ENCODE peak calls at places on chromosomes 12 and 14, in ten cellular contexts. One of them, this sample, is unnamed.
A peak's percentile ranks its signal among the peaks of the same experiment; 100 is the strongest.

GRCh38 chr14:101875726-101876268 is 88.6 kb upstream of the DYNC1H1 start:
- DNase-seq in CD8-positive, alpha-beta memory T cell: no peak
- DNase-seq in stomach: no peak
- DNase-seq in GM23338: no peak
- DNase-seq in GM23248: peak; percentile 6
- DNase-seq in brain microvascular endothelial cell: no peak
- DNase-seq in ascending aorta: no peak
- DNase-seq in uterus: no peak
- DNase-seq in ovary: no peak
- DNase-seq in Peyer's patch: no peak
- DNase-seq in this sample: no peak

GRCh38 chr12:63967358-63967757 is 122.9 kb downstream of the SRGAP1 start:
- DNase-seq in GM23248: peak; percentile 66
- DNase-seq in brain microvascular endothelial cell: peak; percentile 53
- DNase-seq in CD8-positive, alpha-beta memory T cell: no peak
- DNase-seq in uterus: no peak
- DNase-seq in stomach: no peak
- DNase-seq in ovary: no peak
- DNase-seq in Peyer's patch: no peak
- DNase-seq in GM23338: no peak
- DNase-seq in ascending aorta: no peak
- DNase-seq in this sample: peak; percentile 9

GRCh38 chr12:5557906-5558305 is 126.0 kb downstream of the NTF3 start:
- DNase-seq in ascending aorta: no peak
- DNase-seq in GM23248: no peak
- DNase-seq in uterus: no peak
- DNase-seq in stomach: no peak
- DNase-seq in brain microvascular endothelial cell: no peak
- DNase-seq in ovary: no peak
- DNase-seq in GM23338: peak; percentile 38
- DNase-seq in Peyer's patch: no peak
- DNase-seq in CD8-positive, alpha-beta memory T cell: no peak
- DNase-seq in this sample: no peak

GRCh38 chr12:46147144-46147543 is 121.7 kb downstream of the SLC38A1 start:
- DNase-seq in stomach: no peak
- DNase-seq in GM23248: no peak
- DNase-seq in CD8-positive, alpha-beta memory T cell: no peak
- DNase-seq in uterus: no peak
- DNase-seq in ovary: no peak
- DNase-seq in GM23338: no peak
- DNase-seq in brain microvascular endothelial cell: no peak
- DNase-seq in ascending aorta: no peak
- DNase-seq in Peyer's patch: no peak
- DNase-seq in this sample: no peak

GRCh38 chr12:58309806-58310205 is 368.4 kb downstream of the ATP23 start:
- DNase-seq in stomach: no peak
- DNase-seq in brain microvascular endothelial cell: no peak
- DNase-seq in ascending aorta: no peak
- DNase-seq in ovary: no peak
- DNase-seq in GM23248: no peak
- DNase-seq in Peyer's patch: no peak
- DNase-seq in CD8-positive, alpha-beta memory T cell: no peak
- DNase-seq in GM23338: no peak
- DNase-seq in uterus: no peak
- DNase-seq in this sample: no peak

GRCh38 chr12:46744256-46744655 is 81.5 kb downstream of the SLC38A4 start:
- DNase-seq in Peyer's patch: no peak
- DNase-seq in uterus: no peak
- DNase-seq in stomach: no peak
- DNase-seq in ovary: no peak
- DNase-seq in ascending aorta: no peak
- DNase-seq in CD8-positive, alpha-beta memory T cell: no peak
- DNase-seq in brain microvascular endothelial cell: no peak
- DNase-seq in GM23248: peak; percentile 4
- DNase-seq in GM23338: no peak
- DNase-seq in this sample: no peak

GRCh38 chr12:132640936-132641335 is 22.4 kb downstream of the P2RX2 start:
- DNase-seq in ovary: no peak
- DNase-seq in GM23338: no peak
- DNase-seq in Peyer's patch: no peak
- DNase-seq in ascending aorta: no peak
- DNase-seq in uterus: no peak
- DNase-seq in CD8-positive, alpha-beta memory T cell: no peak
- DNase-seq in stomach: no peak
- DNase-seq in GM23248: no peak
- DNase-seq in brain microvascular endothelial cell: no peak
- DNase-seq in this sample: no peak

GRCh38 chr12:52496590-52497071 is 3.6 kb upstream of the KRT6A start:
- DNase-seq in CD8-positive, alpha-beta memory T cell: no peak
- DNase-seq in ovary: no peak
- DNase-seq in GM23248: peak; percentile 96
- DNase-seq in uterus: no peak
- DNase-seq in ascending aorta: no peak
- DNase-seq in brain microvascular endothelial cell: peak; percentile 80
- DNase-seq in Peyer's patch: no peak
- DNase-seq in stomach: no peak
- DNase-seq in GM23338: peak; percentile 55
- DNase-seq in this sample: peak; percentile 84

GRCh38 chr12:57352166-57352565 is 78.7 kb downstream of the R3HDM2 start:
- DNase-seq in GM23248: no peak
- DNase-seq in uterus: no peak
- DNase-seq in CD8-positive, alpha-beta memory T cell: no peak
- DNase-seq in stomach: no peak
- DNase-seq in Peyer's patch: no peak
- DNase-seq in ascending aorta: no peak
- DNase-seq in GM23338: no peak
- DNase-seq in brain microvascular endothelial cell: no peak
- DNase-seq in ovary: no peak
- DNase-seq in this sample: no peak

GRCh38 chr12:109730306-109731145 is 16.9 kb downstream of the FAM222A start:
- DNase-seq in GM23248: no peak
- DNase-seq in Peyer's patch: peak; percentile 12
- DNase-seq in ovary: no peak
- DNase-seq in brain microvascular endothelial cell: no peak
- DNase-seq in CD8-positive, alpha-beta memory T cell: no peak
- DNase-seq in uterus: no peak
- DNase-seq in ascending aorta: no peak
- DNase-seq in GM23338: no peak
- DNase-seq in stomach: peak; percentile 20
- DNase-seq in this sample: no peak

GRCh38 chr14:85530626-85531025 is 682 bp downstream of the FLRT2 start:
- DNase-seq in brain microvascular endothelial cell: no peak
- DNase-seq in ascending aorta: no peak
- DNase-seq in stomach: no peak
- DNase-seq in GM23248: peak; percentile 31
- DNase-seq in Peyer's patch: no peak
- DNase-seq in ovary: no peak
- DNase-seq in uterus: no peak
- DNase-seq in GM23338: no peak
- DNase-seq in CD8-positive, alpha-beta memory T cell: no peak
- DNase-seq in this sample: no peak
- H3K27me3 ChIP-seq in brain microvascular endothelial cell: no peaks in the 10 kb centered on the region
- H3K27me3 ChIP-seq in ascending aorta: no peaks in the 10 kb centered on the region
- H3K27me3 ChIP-seq in stomach: peaks cover 72% of the 10 kb centered on the region
- H3K27me3 ChIP-seq in GM23248: no peaks in the 10 kb centered on the region
- H3K27me3 ChIP-seq in Peyer's patch: peaks cover 31% of the 10 kb centered on the region
- H3K27me3 ChIP-seq in ovary: no peaks in the 10 kb centered on the region
- H3K27me3 ChIP-seq in uterus: no peaks in the 10 kb centered on the region
- H3K27me3 ChIP-seq in GM23338: peaks cover 74% of the 10 kb centered on the region
- H3K27me3 ChIP-seq in CD8-positive, alpha-beta memory T cell: no peaks in the 10 kb centered on the region
- H3K27me3 ChIP-seq in this sample: peaks cover 8% of the 10 kb centered on the region

GRCh38 chr14:36588119-36588518 is 5.7 kb upstream of the NKX2-8 start:
- DNase-seq in stomach: no peak
- DNase-seq in Peyer's patch: no peak
- DNase-seq in uterus: no peak
- DNase-seq in ovary: no peak
- DNase-seq in ascending aorta: no peak
- DNase-seq in brain microvascular endothelial cell: no peak
- DNase-seq in CD8-positive, alpha-beta memory T cell: no peak
- DNase-seq in GM23248: no peak
- DNase-seq in GM23338: no peak
- DNase-seq in this sample: no peak
- H3K27me3 ChIP-seq in stomach: peaks cover 95% of the 10 kb centered on the region
- H3K27me3 ChIP-seq in Peyer's patch: peaks cover 12% of the 10 kb centered on the region
- H3K27me3 ChIP-seq in uterus: peaks cover 41% of the 10 kb centered on the region
- H3K27me3 ChIP-seq in ovary: no peaks in the 10 kb centered on the region
- H3K27me3 ChIP-seq in ascending aorta: no peaks in the 10 kb centered on the region
- H3K27me3 ChIP-seq in brain microvascular endothelial cell: peaks cover 54% of the 10 kb centered on the region
- H3K27me3 ChIP-seq in CD8-positive, alpha-beta memory T cell: peaks cover 7% of the 10 kb centered on the region
- H3K27me3 ChIP-seq in GM23248: peaks cover 90% of the 10 kb centered on the region
- H3K27me3 ChIP-seq in GM23338: peaks cover 100% of the 10 kb centered on the region
- H3K27me3 ChIP-seq in this sample: no peaks in the 10 kb centered on the region

GRCh38 chr12:113055594-113056380 is 743 bp upstream of the DTX1 start:
- DNase-seq in brain microvascular endothelial cell: no peak
- DNase-seq in ovary: no peak
- DNase-seq in ascending aorta: no peak
- DNase-seq in GM23338: no peak
- DNase-seq in Peyer's patch: no peak
- DNase-seq in uterus: no peak
- DNase-seq in GM23248: no peak
- DNase-seq in stomach: no peak
- DNase-seq in CD8-positive, alpha-beta memory T cell: no peak
- DNase-seq in this sample: no peak

GRCh38 chr12:113056631-113057488 is at the start of gene DTX1:
- DNase-seq in stomach: no peak
- DNase-seq in CD8-positive, alpha-beta memory T cell: no peak
- DNase-seq in GM23338: peak; percentile 48
- DNase-seq in Peyer's patch: no peak
- DNase-seq in ascending aorta: no peak
- DNase-seq in brain microvascular endothelial cell: no peak
- DNase-seq in uterus: no peak
- DNase-seq in ovary: no peak
- DNase-seq in GM23248: peak; percentile 28
- DNase-seq in this sample: no peak

GRCh38 chr12:113056381-113056630 is 224 bp upstream of the DTX1 start:
- DNase-seq in brain microvascular endothelial cell: no peak
- DNase-seq in ovary: no peak
- DNase-seq in Peyer's patch: no peak
- DNase-seq in GM23338: no peak
- DNase-seq in uterus: no peak
- DNase-seq in stomach: no peak
- DNase-seq in GM23248: no peak
- DNase-seq in ascending aorta: no peak
- DNase-seq in CD8-positive, alpha-beta memory T cell: no peak
- DNase-seq in this sample: no peak

GRCh38 chr12:113052326-113052725 is 4.2 kb upstream of the DTX1 start:
- DNase-seq in ascending aorta: no peak
- DNase-seq in GM23338: no peak
- DNase-seq in stomach: no peak
- DNase-seq in uterus: no peak
- DNase-seq in GM23248: no peak
- DNase-seq in Peyer's patch: no peak
- DNase-seq in CD8-positive, alpha-beta memory T cell: no peak
- DNase-seq in ovary: no peak
- DNase-seq in brain microvascular endothelial cell: no peak
- DNase-seq in this sample: no peak

GRCh38 chr12:113054948-113055486 is 1.5 kb upstream of the DTX1 start:
- DNase-seq in ovary: no peak
- DNase-seq in stomach: no peak
- DNase-seq in GM23248: no peak
- DNase-seq in uterus: no peak
- DNase-seq in brain microvascular endothelial cell: no peak
- DNase-seq in GM23338: no peak
- DNase-seq in ascending aorta: no peak
- DNase-seq in CD8-positive, alpha-beta memory T cell: no peak
- DNase-seq in Peyer's patch: no peak
- DNase-seq in this sample: no peak
- H3K27me3 ChIP-seq in ovary: no peaks in the 10 kb centered on the region
- H3K27me3 ChIP-seq in stomach: peaks cover 64% of the 10 kb centered on the region
- H3K27me3 ChIP-seq in GM23248: peaks cover 39% of the 10 kb centered on the region
- H3K27me3 ChIP-seq in uterus: no peaks in the 10 kb centered on the region
- H3K27me3 ChIP-seq in brain microvascular endothelial cell: peaks cover 38% of the 10 kb centered on the region
- H3K27me3 ChIP-seq in GM23338: peaks cover 25% of the 10 kb centered on the region
- H3K27me3 ChIP-seq in ascending aorta: peaks cover 7% of the 10 kb centered on the region
- H3K27me3 ChIP-seq in CD8-positive, alpha-beta memory T cell: no peaks in the 10 kb centered on the region
- H3K27me3 ChIP-seq in Peyer's patch: peaks cover 12% of the 10 kb centered on the region
- H3K27me3 ChIP-seq in this sample: peaks cover 5% of the 10 kb centered on the region

GRCh38 chr14:21978999-21979314 is 305.3 kb upstream of the OR4E1 start:
- DNase-seq in ascending aorta: no peak
- DNase-seq in ovary: no peak
- DNase-seq in GM23248: no peak
- DNase-seq in GM23338: no peak
- DNase-seq in Peyer's patch: no peak
- DNase-seq in CD8-positive, alpha-beta memory T cell: no peak
- DNase-seq in stomach: no peak
- DNase-seq in brain microvascular endothelial cell: no peak
- DNase-seq in uterus: no peak
- DNase-seq in this sample: no peak
- H3K27me3 ChIP-seq in ascending aorta: no peaks in the 10 kb centered on the region
- H3K27me3 ChIP-seq in ovary: no peaks in the 10 kb centered on the region
- H3K27me3 ChIP-seq in GM23248: no peaks in the 10 kb centered on the region
- H3K27me3 ChIP-seq in GM23338: no peaks in the 10 kb centered on the region
- H3K27me3 ChIP-seq in Peyer's patch: no peaks in the 10 kb centered on the region
- H3K27me3 ChIP-seq in CD8-positive, alpha-beta memory T cell: no peaks in the 10 kb centered on the region
- H3K27me3 ChIP-seq in stomach: peaks cover 11% of the 10 kb centered on the region
- H3K27me3 ChIP-seq in brain microvascular endothelial cell: no peaks in the 10 kb centered on the region
- H3K27me3 ChIP-seq in uterus: no peaks in the 10 kb centered on the region
- H3K27me3 ChIP-seq in this sample: no peaks in the 10 kb centered on the region

GRCh38 chr12:108326254-108326750 is 12.8 kb downstream of the CMKLR1 start:
- DNase-seq in CD8-positive, alpha-beta memory T cell: no peak
- DNase-seq in ovary: no peak
- DNase-seq in uterus: no peak
- DNase-seq in GM23248: peak; percentile 34
- DNase-seq in Peyer's patch: no peak
- DNase-seq in brain microvascular endothelial cell: no peak
- DNase-seq in ascending aorta: no peak
- DNase-seq in GM23338: no peak
- DNase-seq in stomach: no peak
- DNase-seq in this sample: no peak

GRCh38 chr12:108322998-108323397 is 16.1 kb downstream of the CMKLR1 start:
- DNase-seq in ovary: no peak
- DNase-seq in uterus: no peak
- DNase-seq in stomach: no peak
- DNase-seq in brain microvascular endothelial cell: no peak
- DNase-seq in CD8-positive, alpha-beta memory T cell: no peak
- DNase-seq in ascending aorta: no peak
- DNase-seq in GM23338: no peak
- DNase-seq in Peyer's patch: no peak
- DNase-seq in GM23248: no peak
- DNase-seq in this sample: no peak

GRCh38 chr12:108323581-108323980 is 15.5 kb downstream of the CMKLR1 start:
- DNase-seq in uterus: no peak
- DNase-seq in GM23338: no peak
- DNase-seq in brain microvascular endothelial cell: no peak
- DNase-seq in ascending aorta: no peak
- DNase-seq in Peyer's patch: no peak
- DNase-seq in GM23248: no peak
- DNase-seq in stomach: no peak
- DNase-seq in CD8-positive, alpha-beta memory T cell: no peak
- DNase-seq in ovary: no peak
- DNase-seq in this sample: no peak

GRCh38 chr12:108325549-108325948 is 13.6 kb downstream of the CMKLR1 start:
- DNase-seq in GM23248: no peak
- DNase-seq in brain microvascular endothelial cell: no peak
- DNase-seq in ovary: no peak
- DNase-seq in uterus: no peak
- DNase-seq in stomach: no peak
- DNase-seq in ascending aorta: no peak
- DNase-seq in Peyer's patch: no peak
- DNase-seq in CD8-positive, alpha-beta memory T cell: no peak
- DNase-seq in GM23338: no peak
- DNase-seq in this sample: no peak

GRCh38 chr12:108324678-108325358 is 14.3 kb downstream of the CMKLR1 start:
- DNase-seq in brain microvascular endothelial cell: no peak
- DNase-seq in ascending aorta: no peak
- DNase-seq in uterus: no peak
- DNase-seq in ovary: no peak
- DNase-seq in stomach: no peak
- DNase-seq in GM23338: no peak
- DNase-seq in GM23248: no peak
- DNase-seq in Peyer's patch: no peak
- DNase-seq in CD8-positive, alpha-beta memory T cell: no peak
- DNase-seq in this sample: no peak
- H3K27me3 ChIP-seq in brain microvascular endothelial cell: no peaks in the 10 kb centered on the region
- H3K27me3 ChIP-seq in ascending aorta: no peaks in the 10 kb centered on the region
- H3K27me3 ChIP-seq in uterus: no peaks in the 10 kb centered on the region
- H3K27me3 ChIP-seq in ovary: no peaks in the 10 kb centered on the region
- H3K27me3 ChIP-seq in stomach: peaks cover 14% of the 10 kb centered on the region
- H3K27me3 ChIP-seq in GM23338: no peaks in the 10 kb centered on the region
- H3K27me3 ChIP-seq in GM23248: no peaks in the 10 kb centered on the region
- H3K27me3 ChIP-seq in Peyer's patch: no peaks in the 10 kb centered on the region
- H3K27me3 ChIP-seq in CD8-positive, alpha-beta memory T cell: no peaks in the 10 kb centered on the region
- H3K27me3 ChIP-seq in this sample: no peaks in the 10 kb centered on the region